ENCODE peak calls at places on chromosomes 7 and 10, in six cellular contexts. P is IMR-90, K is tibial nerve, Y is transverse colon, O is stomach, X is heart left ventricle. R is an unnamed sample.

GRCh38 chr10:84205049-84205852 is 10.9 kb downstream of the CDHR1 start:
- DNase-seq in K (no peak), O (peak; percentile 36), P (peak; percentile 18), Y (peak; percentile 81), X (peak; percentile 49), R (peak; percentile 34)

GRCh38 chr7:135253851-135254815 is 20.5 kb downstream of the STRA8 start:
- DNase-seq in O (peak; percentile 43), P (peak; percentile 76), K (peak; percentile 56), Y (peak; percentile 38), X (peak; percentile 79), R (peak; percentile 60)

GRCh38 chr10:17166699-17167098 is 34.8 kb downstream of the TRDMT1 start:
- DNase-seq in Y (no peak), X (no peak), K (no peak), O (no peak), P (no peak), R (no peak)

GRCh38 chr10:122381680-122382079 is 7.2 kb downstream of the PLEKHA1 start:
- DNase-seq in O (no peak), P (no peak), X (no peak), Y (no peak), K (no peak), R (no peak)

GRCh38 chr7:67566101-67566500 is 569.5 kb downstream of the TYW1 start:
- DNase-seq in K (no peak), O (no peak), Y (no peak), X (no peak), P (no peak), R (no peak)

GRCh38 chr10:119024882-119025281 is 4.6 kb upstream of the NANOS1 start:
- DNase-seq in X (no peak), Y (no peak), O (no peak), K (no peak), P (no peak), R (no peak)

GRCh38 chr10:105070980-105071379 is 429.9 kb downstream of the SORCS3 start:
- DNase-seq in K (no peak), X (no peak), Y (no peak), O (no peak), P (no peak), R (no peak)

GRCh38 chr10:1400129-1400865 is 337.0 kb downstream of the ADARB2 start:
- DNase-seq in O (peak; percentile 9), P (no peak), X (no peak), Y (no peak), K (no peak), R (no peak)

GRCh38 chr7:138876326-138876725 is 78.3 kb upstream of the ATP6V0A4 start:
- DNase-seq in Y (no peak), P (no peak), K (no peak), O (no peak), X (no peak), R (no peak)

GRCh38 chr10:11163990-11164805 is 146.5 kb downstream of the CELF2 start:
- DNase-seq in K (no peak), Y (no peak), O (no peak), X (no peak), P (no peak), R (no peak)

GRCh38 chr7:86411804-86412203 is 231.9 kb upstream of the GRM3 start:
- DNase-seq in P (no peak), X (no peak), K (no peak), Y (no peak), O (no peak), R (no peak)

GRCh38 chr10:5589963-5590511 is 65.3 kb downstream of the CALML3 start:
- DNase-seq in P (peak; percentile 76), O (no peak), Y (no peak), X (no peak), K (no peak), R (no peak)

GRCh38 chr10:118977022-118977599 is 52.4 kb upstream of the NANOS1 start:
- DNase-seq in Y (no peak), O (no peak), P (no peak), K (no peak), X (no peak), R (no peak)

GRCh38 chr7:41711283-41712064 is 8.6 kb upstream of the INHBA start:
- DNase-seq in X (no peak), O (peak; percentile 36), P (peak; percentile 37), Y (peak; percentile 37), K (no peak), R (no peak)

GRCh38 chr10:118950190-118950658 is 79.3 kb upstream of the NANOS1 start:
- DNase-seq in X (no peak), O (peak; percentile 24), K (no peak), Y (no peak), P (no peak), R (no peak)

GRCh38 chr10:5545778-5546710 is 21.3 kb downstream of the CALML3 start:
- DNase-seq in K (peak; percentile 54), P (peak; percentile 97), O (peak; percentile 65), Y (peak; percentile 35), X (no peak), R (peak; percentile 38)

GRCh38 chr7:114026486-114027089 is 107.8 kb upstream of the PPP1R3A start:
- DNase-seq in X (no peak), K (peak; percentile 65), P (peak; percentile 52), Y (no peak), O (no peak), R (peak; percentile 25)

GRCh38 chr10:26441491-26442214 is 3.5 kb downstream of the APBB1IP start:
- DNase-seq in O (no peak), Y (no peak), P (no peak), K (no peak), X (no peak), R (no peak)
- H3K4me3 ChIP-seq in O (no peak overlapping the region), Y (no peak overlapping the region), P (no peak overlapping the region), K (no peak overlapping the region), X (no peak overlapping the region), R (no peak overlapping the region)

DNA sequence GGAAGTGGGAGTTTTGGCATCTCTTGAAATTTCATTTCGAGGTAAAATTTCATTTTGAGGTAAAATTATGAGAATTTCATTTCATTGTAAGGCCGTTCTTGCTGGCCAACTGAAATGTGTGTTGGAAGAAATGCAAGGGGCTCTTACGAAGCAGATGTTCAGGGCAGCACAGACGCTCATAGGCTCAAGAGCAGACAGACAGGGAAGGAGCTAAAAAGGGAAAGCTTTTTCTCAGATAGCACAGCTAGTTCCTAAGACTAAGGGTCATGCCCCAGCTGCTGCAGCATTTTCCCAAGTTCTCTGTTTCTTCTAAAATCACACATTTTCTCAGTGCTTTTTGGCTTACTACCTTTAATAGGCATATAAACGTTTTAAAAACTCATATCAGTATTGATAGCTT is 65.1 kb upstream of the SFMBT2 start:
- DNase-seq in P (no peak), K (no peak), O (no peak), X (no peak), Y (no peak), R (no peak)
- TF ChIP-seq POLR2A in P (no peak), K (no peak), O (no peak), X (no peak), Y (no peak), R (no peak)

GRCh38 chr10:101099901-101100300 is 31.2 kb upstream of the TLX1 start:
- DNase-seq in O (no peak), K (no peak), X (no peak), P (no peak), Y (no peak), R (no peak)
- H3K9me3 ChIP-seq in O (no peaks in the 10 kb centered on the region), K (no peaks in the 10 kb centered on the region), X (no peaks in the 10 kb centered on the region), P (no peaks in the 10 kb centered on the region), Y (no peaks in the 10 kb centered on the region), R (no peaks in the 10 kb centered on the region)

GRCh38 chr10:43409385-43410109 is 561 bp upstream of the HNRNPF start:
- DNase-seq in X (peak; percentile 56), P (no peak), K (no peak), O (peak; percentile 53), Y (peak; percentile 69), R (no peak)

GRCh38 chr10:43408710-43409384 is at the start of gene HNRNPF:
- DNase-seq in K (peak; percentile 88), Y (peak; percentile 96), X (peak; percentile 97), O (peak; percentile 95), P (peak; percentile 93), R (peak; percentile 90)

GRCh38 chr10:43411536-43411935 is 2.5 kb upstream of the HNRNPF start:
- DNase-seq in Y (no peak), K (no peak), P (no peak), O (no peak), X (no peak), R (no peak)

GRCh38 chr10:43408331-43408709 is 666 bp downstream of the HNRNPF start:
- DNase-seq in K (no peak), X (no peak), Y (no peak), P (no peak), O (no peak), R (no peak)

GRCh38 chr10:43410345-43410744 is 1.4 kb upstream of the HNRNPF start:
- DNase-seq in P (no peak), Y (no peak), O (no peak), X (no peak), K (no peak), R (no peak)
- H3K4me3 ChIP-seq in P (no peak overlapping the region), Y (no peak overlapping the region), O (no peak overlapping the region), X (no peak overlapping the region), K (no peak overlapping the region), R (no peak overlapping the region)

DNA sequence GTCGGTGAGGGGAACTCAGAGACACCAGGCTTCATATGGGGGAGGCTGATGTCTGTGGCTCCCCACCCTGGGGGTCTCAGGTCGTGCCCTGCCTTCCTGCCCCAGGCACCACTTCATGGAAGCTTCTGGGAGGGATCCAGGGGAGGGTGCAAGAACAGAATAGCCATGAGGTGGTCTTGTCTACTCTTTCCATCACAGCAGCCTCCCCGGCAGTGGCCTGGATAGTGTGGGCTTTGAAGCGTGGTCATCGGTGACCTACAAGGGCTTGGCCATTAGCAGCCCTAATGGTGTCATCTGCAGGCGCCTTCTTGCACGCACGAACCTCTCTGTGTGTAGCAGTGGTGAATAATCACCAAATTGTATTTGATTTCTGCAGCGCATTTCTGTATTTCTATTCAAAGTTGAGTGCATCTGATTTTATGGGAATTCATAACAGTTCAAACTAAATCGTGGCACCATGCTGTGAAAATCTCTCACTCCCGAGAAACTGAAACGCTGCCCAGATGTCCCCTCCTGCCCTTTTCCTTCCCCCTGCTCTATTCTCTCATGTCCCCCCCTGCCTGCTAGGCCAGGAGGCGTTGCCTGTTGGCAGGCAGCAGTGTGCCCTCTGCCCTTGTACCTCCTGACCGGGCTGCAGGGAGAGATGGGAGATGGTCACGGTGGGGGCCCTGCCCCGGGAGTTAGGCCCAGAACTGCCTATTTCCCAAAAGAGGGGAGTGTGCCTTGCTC is 34.7 kb downstream of the CDH23 start:
- DNase-seq in Y (no peak), X (no peak), P (no peak), K (no peak), O (peak; percentile 16), R (no peak)
- TF ChIP-seq POLR2A in Y (no peak), X (no peak), P (no peak), K (no peak), O (no peak), R (no peak)

DNA sequence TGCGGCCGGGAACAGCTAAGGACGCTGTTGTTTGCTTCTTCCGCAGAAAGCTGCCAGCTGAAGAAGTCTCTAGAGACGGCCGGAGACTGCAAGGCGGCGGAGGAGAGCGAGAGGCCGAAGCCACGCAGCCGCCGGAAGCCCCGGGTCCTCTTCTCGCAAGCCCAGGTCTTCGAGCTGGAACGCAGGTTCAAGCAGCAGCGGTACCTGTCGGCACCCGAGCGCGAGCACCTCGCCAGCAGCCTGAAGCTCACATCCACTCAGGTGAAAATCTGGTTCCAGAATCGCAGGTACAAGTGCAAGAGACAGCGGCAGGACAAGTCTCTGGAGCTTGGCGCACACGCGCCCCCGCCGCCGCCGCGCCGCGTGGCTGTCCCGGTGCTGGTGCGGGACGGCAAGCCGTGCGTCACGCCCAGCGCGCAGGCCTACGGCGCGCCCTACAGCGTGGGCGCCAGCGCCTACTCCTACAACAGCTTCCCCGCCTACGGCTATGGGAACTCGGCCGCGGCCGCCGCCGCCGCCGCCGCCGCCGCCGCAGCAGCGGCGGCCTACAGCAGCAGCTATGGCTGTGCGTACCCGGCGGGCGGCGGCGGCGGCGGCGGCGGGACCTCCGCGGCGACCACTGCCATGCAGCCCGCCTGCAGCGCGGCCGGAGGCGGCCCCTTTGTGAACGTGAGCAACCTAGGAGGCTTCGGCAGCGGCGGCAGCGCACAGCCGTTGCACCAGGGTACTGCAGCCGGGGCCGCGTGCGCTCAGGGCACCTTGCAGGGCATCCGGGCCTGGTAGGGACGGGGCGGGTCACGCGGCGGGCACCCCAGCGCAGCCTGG is 2.4 kb downstream of the NKX2-3 start:
- DNase-seq in K (no peak), X (no peak), Y (peak; percentile 32), P (no peak), O (no peak), R (no peak)
- H3K9me3 ChIP-seq in K (no peaks in the 10 kb centered on the region), X (no peaks in the 10 kb centered on the region), Y (no peaks in the 10 kb centered on the region), P (peaks cover 27% of the 10 kb centered on the region), O (no peaks in the 10 kb centered on the region), R (no peaks in the 10 kb centered on the region)

R was measured in prostate gland.